ENCODE peak calls at places on chromosome 18, in five cellular contexts. H is T follicular helper cell, Y is heart left ventricle, W is iPS-NIHi11, O is choroid plexus epithelial cell. D is an unnamed sample.

GRCh38 chr18:48922801-48923730 is 27.7 kb downstream of the SMAD7 start:
- DNase-seq in O (peak; percentile 78), Y (peak; percentile 60), W (no peak), H (no peak), D (peak; percentile 67)

GRCh38 chr18:37484893-37485834 is 80.4 kb downstream of the CELF4 start:
- DNase-seq in O (peak; percentile 8), W (peak; percentile 81), Y (no peak), H (no peak), D (peak; percentile 36)

GRCh38 chr18:8469793-8470192 is 139.4 kb upstream of the RAB12 start:
- DNase-seq in O (peak; percentile 42), W (no peak), H (no peak), Y (no peak), D (no peak)

GRCh38 chr18:34697891-34698290 is 12.2 kb upstream of the DTNA start:
- DNase-seq in W (no peak), Y (no peak), O (no peak), H (no peak), D (no peak)

GRCh38 chr18:7259482-7259881 is 28.6 kb downstream of the LRRC30 start:
- DNase-seq in O (no peak), Y (no peak), H (no peak), W (no peak), D (no peak)

GRCh38 chr18:66694857-66695256 is 91.0 kb upstream of the CDH19 start:
- DNase-seq in Y (no peak), H (no peak), W (no peak), O (no peak), D (no peak)

GRCh38 chr18:32770181-32770650 is 2.6 kb downstream of the KLHL14 start:
- DNase-seq in O (no peak), W (peak; percentile 23), H (no peak), Y (no peak), D (no peak)

GRCh38 chr18:10230072-10230471 is 224.4 kb upstream of the APCDD1 start:
- DNase-seq in Y (peak; percentile 38), O (peak; percentile 75), W (peak; percentile 18), H (no peak), D (no peak)

GRCh38 chr18:3631927-3632326 is 182.0 kb downstream of the TGIF1 start:
- DNase-seq in Y (no peak), W (no peak), O (no peak), H (no peak), D (no peak)

GRCh38 chr18:70072678-70073077 is 125.0 kb upstream of the CD226 start:
- DNase-seq in Y (no peak), W (no peak), H (no peak), O (peak; percentile 74), D (no peak)

GRCh38 chr18:22490429-22490846 is 72.7 kb upstream of the CTAGE1 start:
- DNase-seq in W (no peak), Y (no peak), O (no peak), H (no peak), D (no peak)

GRCh38 chr18:23575309-23575651 is 11.0 kb downstream of the NPC1 start:
- DNase-seq in O (no peak), H (no peak), W (no peak), Y (no peak), D (no peak)

GRCh38 chr18:66136039-66136438 is 385.2 kb downstream of the CDH7 start:
- DNase-seq in O (peak; percentile 0), H (no peak), W (peak; percentile 12), Y (peak; percentile 32), D (no peak)

GRCh38 chr18:39966275-39966674 is 1988.8 kb upstream of the PIK3C3 start:
- DNase-seq in W (peak; percentile 41), Y (no peak), O (peak; percentile 10), H (no peak), D (no peak)

GRCh38 chr18:63553117-63553516 is 10.9 kb downstream of the SERPINB12 start:
- DNase-seq in H (no peak), Y (no peak), O (peak; percentile 78), W (no peak), D (no peak)

GRCh38 chr18:50281295-50281971 is at the start of gene MBD1:
- DNase-seq in H (peak; percentile 96), O (peak; percentile 100), W (peak; percentile 96), Y (peak; percentile 99), D (peak; percentile 98)

GRCh38 chr18:48997985-48998831 is 47.4 kb upstream of the SMAD7 start:
- DNase-seq in H (no peak), W (peak; percentile 74), O (peak; percentile 96), Y (peak; percentile 80), D (peak; percentile 82)

GRCh38 chr18:24989760-24990547 is 362.0 kb downstream of the ZNF521 start:
- DNase-seq in O (peak; percentile 5), Y (no peak), W (peak; percentile 15), H (no peak), D (no peak)

GRCh38 chr18:73316513-73316912 is 448.7 kb upstream of the NETO1 start:
- DNase-seq in H (no peak), O (peak; percentile 54), Y (no peak), W (no peak), D (no peak)

GRCh38 chr18:9827856-9828793 is 57.6 kb upstream of the TXNDC2 start:
- DNase-seq in Y (peak; percentile 57), W (no peak), H (no peak), O (peak; percentile 100), D (peak; percentile 65)

GRCh38 chr18:9731380-9731779 is 23.3 kb downstream of the RAB31 start:
- DNase-seq in W (no peak), H (no peak), Y (no peak), O (peak; percentile 80), D (no peak)

D was measured in left cardiac atrium.